ENCODE peak calls at places on chromosomes 13 and 19, in five cellular contexts. X is CD8-positive, alpha-beta T cell; L is IMR-90; T is effector memory CD4-positive, alpha-beta T cell; F is body of pancreas. O is an unnamed sample.

GRCh38 chr13:73059460-73060250 is 850 bp downstream of the KLF5 start:
- DNase-seq in T (peak; percentile 10), F (peak; percentile 85), L (peak; percentile 10), X (peak; percentile 48), O (no peak)

GRCh38 chr13:35481777-35482176 is 5.3 kb upstream of the MAB21L1 start:
- DNase-seq in L (no peak), F (no peak), T (no peak), X (no peak), O (no peak)

GRCh38 chr13:35131471-35131870 is 189.4 kb downstream of the NBEA start:
- DNase-seq in F (no peak), T (no peak), X (no peak), L (no peak), O (no peak)

GRCh38 chr19:3655402-3656072 is 28.9 kb upstream of the CACTIN start:
- DNase-seq in T (no peak), X (no peak), L (peak; percentile 95), F (no peak), O (no peak)

GRCh38 chr13:98653471-98653985 is 76.6 kb upstream of the STK24 start:
- DNase-seq in T (peak; percentile 44), L (peak; percentile 71), X (peak; percentile 74), F (peak; percentile 91), O (peak; percentile 89)

GRCh38 chr19:5225486-5226345 is 114.9 kb downstream of the PTPRS start:
- DNase-seq in T (no peak), F (no peak), L (no peak), X (no peak), O (peak; percentile 20)

GRCh38 chr13:27621366-27622101 is at the start of gene POLR1D:
- DNase-seq in X (peak; percentile 88), F (peak; percentile 92), T (peak; percentile 80), L (peak; percentile 65), O (peak; percentile 41)

GRCh38 chr13:40355126-40355719 is 311.2 kb downstream of the FOXO1 start:
- DNase-seq in T (no peak), X (no peak), L (no peak), F (no peak), O (no peak)

GRCh38 chr13:98365291-98365690 is 188.2 kb upstream of the RNF113B start:
- DNase-seq in X (no peak), L (no peak), T (no peak), F (no peak), O (no peak)

GRCh38 chr13:26923824-26924605 is 163.4 kb upstream of the GPR12 start:
- DNase-seq in X (no peak), L (peak; percentile 34), T (no peak), F (peak; percentile 9), O (no peak)

GRCh38 chr19:5131866-5132561 is 163.1 kb downstream of the KDM4B start:
- DNase-seq in T (no peak), F (no peak), L (no peak), X (peak; percentile 23), O (no peak)

GRCh38 chr19:30425885-30426838 is 54.0 kb downstream of the ZNF536 start:
- DNase-seq in F (no peak), L (no peak), T (no peak), X (no peak), O (no peak)

GRCh38 chr19:13135068-13136062 is 14.8 kb downstream of the STX10 start:
- DNase-seq in L (no peak), T (no peak), X (no peak), F (no peak), O (no peak)
- H3K36me3 ChIP-seq in L (peaks cover 44% of the 10 kb centered on the region), T (peaks cover 41% of the 10 kb centered on the region), X (peaks cover 19% of the 10 kb centered on the region), F (peaks cover 14% of the 10 kb centered on the region), O (peaks cover 38% of the 10 kb centered on the region)

GRCh38 chr19:10601999-10602329 is 14.9 kb upstream of the AP1M2 start:
- DNase-seq in F (no peak), T (no peak), L (no peak), X (no peak), O (no peak)
- H3K27ac ChIP-seq in F (no peak overlapping the region), T (peak overlapping the region; percentile 99), L (no peak overlapping the region), X (no peak overlapping the region), O (no peak overlapping the region)

GRCh38 chr19:43906774-43907173 is 28.3 kb downstream of the ZNF45 start:
- DNase-seq in L (no peak), F (no peak), X (no peak), T (no peak), O (no peak)

GRCh38 chr19:43905897-43906296 is 29.2 kb downstream of the ZNF45 start:
- DNase-seq in X (no peak), T (no peak), F (no peak), L (no peak), O (no peak)

GRCh38 chr19:43901395-43902390 is 33.4 kb downstream of the ZNF45 start:
- DNase-seq in X (peak; percentile 71), F (peak; percentile 87), L (peak; percentile 88), T (peak; percentile 22), O (peak; percentile 57)

DNA sequence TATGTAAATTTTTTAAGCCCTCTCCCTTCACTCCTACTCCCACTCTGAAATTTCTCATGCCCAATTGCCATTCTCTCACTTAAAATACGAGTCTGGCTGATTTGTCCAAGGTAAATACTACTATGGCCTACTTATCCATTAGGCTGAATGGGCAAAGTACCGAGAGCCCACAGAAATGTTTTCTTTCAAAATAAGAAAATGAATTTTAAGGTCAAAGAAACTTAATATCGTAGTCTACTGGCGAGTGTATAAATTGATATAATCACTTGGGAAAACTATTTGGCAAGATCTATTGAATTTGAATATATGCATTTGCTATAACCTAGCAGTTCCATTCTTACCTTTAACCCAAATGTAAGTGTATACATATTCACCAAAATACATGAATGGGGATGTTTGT is 32.7 kb downstream of the ZNF45 start:
- DNase-seq in X (no peak), F (no peak), L (no peak), T (no peak), O (no peak)
- H3K4me3 ChIP-seq in X (peak overlapping the region; percentile 78), F (peak overlapping the region; percentile 40), L (no peak overlapping the region), T (peak overlapping the region; percentile 64), O (no peak overlapping the region)

DNA sequence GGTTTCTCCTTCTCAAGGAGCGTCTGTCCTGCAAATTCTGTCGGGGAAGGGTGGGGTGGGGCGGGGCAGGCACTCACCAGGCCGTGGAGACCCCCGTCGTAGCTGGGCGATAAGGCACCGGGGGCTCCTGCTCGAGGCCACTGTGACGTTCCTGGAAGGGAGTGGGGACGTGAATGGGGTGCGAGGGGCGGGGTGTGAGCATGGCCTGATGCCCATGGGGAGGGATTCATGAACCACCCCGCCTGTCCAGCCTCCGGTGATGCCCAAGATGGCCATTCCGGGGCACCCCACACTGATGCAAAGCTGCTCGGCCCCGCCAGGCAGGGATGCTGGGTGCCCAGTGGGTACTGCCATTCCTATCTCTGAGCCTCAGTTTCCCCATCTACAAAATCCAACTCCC is 14.4 kb upstream of the UQCR11 start:
- DNase-seq in X (no peak), L (no peak), T (no peak), F (no peak), O (no peak)
- H3K36me3 ChIP-seq in X (peaks cover 20% of the 10 kb centered on the region), L (peaks cover 63% of the 10 kb centered on the region), T (peaks cover 37% of the 10 kb centered on the region), F (peaks cover 12% of the 10 kb centered on the region), O (peaks cover 71% of the 10 kb centered on the region)

DNA sequence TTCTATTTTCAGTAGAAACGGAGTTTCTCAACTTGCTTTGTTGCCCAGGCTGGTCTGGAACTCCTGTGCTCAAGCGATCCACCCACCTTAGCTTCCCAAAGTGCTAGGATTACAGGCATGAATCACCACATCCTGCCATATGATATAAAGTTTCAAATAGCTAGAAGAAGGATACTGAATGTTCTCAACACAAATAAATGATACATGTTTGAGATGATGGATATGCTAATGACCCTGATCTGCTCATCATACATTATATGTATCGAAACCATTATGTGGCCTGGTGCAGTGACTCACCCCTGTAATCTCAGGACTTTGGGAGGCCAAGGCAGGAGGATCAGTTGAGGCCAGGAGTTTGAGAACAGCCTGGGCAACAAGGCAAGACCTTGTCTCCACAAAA is 11.5 kb downstream of the CIB3 start:
- DNase-seq in L (peak; percentile 85), X (no peak), F (no peak), T (no peak), O (no peak)
- H3K27ac ChIP-seq in L (no peak overlapping the region), X (no peak overlapping the region), F (no peak overlapping the region), T (no peak overlapping the region), O (no peak overlapping the region)

GRCh38 chr13:48220592-48221300 is 12.3 kb upstream of the ITM2B start:
- DNase-seq in X (no peak), F (no peak), T (no peak), L (no peak), O (no peak)
- H3K4me3 ChIP-seq in X (peak overlapping the region; percentile 24), F (no peak overlapping the region), T (peak overlapping the region; percentile 39), L (no peak overlapping the region), O (no peak overlapping the region)